ENCODE peak calls at places on chromosomes 4 and X, in four cellular contexts. C, Q, A and M are unnamed samples.

GRCh38 chr4:138736362-138736761 is 279.2 kb upstream of the NOCT start:
- DNase-seq in C (peak), Q (no peak), A (no peak), M (peak)

GRCh38 chrX:120310861-120311631 is at the start of gene TMEM255A:
- DNase-seq in C (no peak), Q (peak), A (peak), M (no peak)

GRCh38 chrX:39982927-39983326 is 114.8 kb downstream of the BCOR start:
- DNase-seq in C (no peak), Q (peak), A (no peak), M (no peak)

GRCh38 chr4:148632476-148632875 is 190.3 kb upstream of the NR3C2 start:
- DNase-seq in C (no peak), Q (no peak), A (no peak), M (no peak)

GRCh38 chr4:3124070-3124767 is 49.7 kb downstream of the HTT start:
- DNase-seq in C (no peak), Q (no peak), A (peak), M (peak)

GRCh38 chr4:478373-478772 is 20.6 kb downstream of the ZNF721 start:
- DNase-seq in C (no peak), Q (no peak), A (no peak), M (peak)

GRCh38 chr4:174154455-174154854 is 129.0 kb downstream of the FBXO8 start:
- DNase-seq in C (peak), Q (no peak), A (no peak), M (peak)

GRCh38 chr4:827209-828081 is 1.5 kb upstream of the CPLX1 start:
- DNase-seq in C (no peak), Q (no peak), A (no peak), M (no peak)

GRCh38 chrX:107445146-107445545 is 4.3 kb upstream of the FRMPD3 start:
- DNase-seq in C (no peak), Q (peak), A (no peak), M (no peak)

GRCh38 chr4:18815779-18816173 is 794.2 kb upstream of the LCORL start:
- DNase-seq in C (no peak), Q (no peak), A (no peak), M (no peak)

GRCh38 chr4:3305610-3306371 is 13.0 kb downstream of the RGS12 start:
- DNase-seq in C (no peak), Q (no peak), A (no peak), M (peak)

GRCh38 chrX:130330706-130331105 is 9.0 kb upstream of the SLC25A14 start:
- DNase-seq in C (no peak), Q (peak), A (peak), M (peak)

GRCh38 chrX:1097328-1097727 is 115.1 kb downstream of the CRLF2 start:
- DNase-seq in C (no peak), Q (no peak), A (no peak), M (no peak)

GRCh38 chr4:20248155-20248558 is 3.5 kb upstream of the SLIT2 start:
- DNase-seq in C (peak), Q (peak), A (no peak), M (peak)

GRCh38 chr4:84852081-84852480 is 114.4 kb downstream of the WDFY3 start:
- DNase-seq in C (no peak), Q (peak), A (no peak), M (peak)

GRCh38 chr4:89539374-89539773 is 231.8 kb upstream of the GPRIN3 start:
- DNase-seq in C (peak), Q (no peak), A (no peak), M (peak)

GRCh38 chr4:140756292-140757219 is at the start of gene TBC1D9:
- DNase-seq in C (peak), Q (peak), A (peak), M (peak)

GRCh38 chrX:8668797-8669196 is 63.1 kb downstream of the ANOS1 start:
- DNase-seq in C (no peak), Q (no peak), A (no peak), M (no peak)